ENCODE peak calls at places on chromosome 16, in seven cellular contexts. D is IMR-90, B is Peyer's patch, A is heart left ventricle, O is stomach, L is uterus, G is body of pancreas. W is an unnamed sample.

GRCh38 chr16:66964049-66964448 is 3.0 kb downstream of the CES3 start:
- DNase-seq in D (no peak), B (no peak), A (no peak), O (no peak), L (no peak), G (no peak), W (no peak)

GRCh38 chr16:46573008-46573833 is 48.0 kb downstream of the SHCBP1 start:
- DNase-seq in D (peak; percentile 52), B (no peak), A (no peak), O (no peak), L (no peak), G (no peak), W (peak; percentile 15)

GRCh38 chr16:4257646-4258556 is 14.9 kb downstream of the TFAP4 start:
- DNase-seq in D (no peak), B (peak; percentile 71), A (peak; percentile 62), O (no peak), L (peak; percentile 48), G (no peak), W (no peak)

GRCh38 chr16:27029525-27029924 is 37.2 kb upstream of the C16orf82 start:
- DNase-seq in D (no peak), B (no peak), A (no peak), O (no peak), L (no peak), G (no peak), W (no peak)

GRCh38 chr16:69522732-69523404 is 42.9 kb upstream of the NFAT5 start:
- DNase-seq in D (no peak), B (no peak), A (no peak), O (no peak), L (no peak), G (no peak), W (peak; percentile 21)

GRCh38 chr16:66274335-66275110 is 92.0 kb upstream of the CDH5 start:
- DNase-seq in D (peak; percentile 44), B (no peak), A (no peak), O (no peak), L (no peak), G (no peak), W (peak; percentile 5)

GRCh38 chr16:51577621-51578303 is 426.7 kb upstream of the SALL1 start:
- DNase-seq in D (peak; percentile 15), B (no peak), A (no peak), O (no peak), L (no peak), G (no peak), W (no peak)

GRCh38 chr16:88830783-88831182 is 19.1 kb upstream of the APRT start:
- DNase-seq in D (no peak), B (no peak), A (no peak), O (no peak), L (no peak), G (no peak), W (no peak)

GRCh38 chr16:23318639-23319038 is 16.5 kb downstream of the SCNN1B start:
- DNase-seq in D (no peak), B (no peak), A (no peak), O (peak; percentile 61), L (no peak), G (no peak), W (no peak)

GRCh38 chr16:306911-307370 is 24.0 kb downstream of the PDIA2 start:
- DNase-seq in D (no peak), B (no peak), A (no peak), O (no peak), L (no peak), G (no peak), W (no peak)

GRCh38 chr16:83803811-83804210 is 4.0 kb upstream of the HSBP1 start:
- DNase-seq in D (no peak), B (no peak), A (no peak), O (no peak), L (no peak), G (no peak), W (no peak)

GRCh38 chr16:67311607-67312449 is 14.7 kb downstream of the KCTD19 start:
- DNase-seq in D (peak; percentile 100), B (no peak), A (no peak), O (no peak), L (peak; percentile 41), G (no peak), W (no peak)

DNA sequence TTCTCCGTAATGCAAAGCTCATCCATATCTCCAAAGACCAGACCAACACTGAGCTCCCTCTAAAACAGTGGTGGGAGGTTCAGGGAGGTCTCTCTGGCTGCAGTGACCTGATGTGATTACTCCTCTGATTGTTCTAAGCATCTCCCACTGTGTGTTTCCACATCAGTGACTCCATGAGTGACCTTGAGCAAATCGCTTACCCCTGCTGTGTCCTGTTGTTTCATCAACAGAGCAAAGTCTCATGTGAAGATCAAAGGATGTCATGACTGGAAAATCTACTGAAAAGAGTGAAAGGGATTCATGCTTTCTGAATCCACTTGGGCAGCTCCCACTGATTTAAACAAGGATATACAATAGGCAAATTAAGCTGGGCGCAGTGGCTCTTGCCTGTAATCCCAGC is 352.9 kb downstream of the TMEM114 start:
- DNase-seq in D (no peak), B (no peak), A (no peak), O (no peak), L (no peak), G (no peak), W (no peak)
- TF ChIP-seq POLR2A in D (no peak), B (no peak), A (no peak), O (no peak), L (no peak), G (no peak), W (no peak)

GRCh38 chr16:85615014-85615851 is 2.1 kb downstream of the GSE1 start:
- DNase-seq in D (no peak), B (peak; percentile 96), A (peak; percentile 66), O (peak; percentile 91), L (no peak), G (peak; percentile 96), W (peak; percentile 73)

GRCh38 chr16:85615852-85616607 is 2.9 kb downstream of the GSE1 start:
- DNase-seq in D (peak; percentile 81), B (peak; percentile 78), A (peak; percentile 76), O (peak; percentile 79), L (peak; percentile 68), G (peak; percentile 75), W (peak; percentile 90)

GRCh38 chr16:85617948-85618347 is 4.8 kb downstream of the GSE1 start:
- DNase-seq in D (no peak), B (no peak), A (no peak), O (peak; percentile 76), L (no peak), G (peak; percentile 65), W (no peak)

GRCh38 chr16:85618509-85618908 is 5.4 kb downstream of the GSE1 start:
- DNase-seq in D (no peak), B (no peak), A (no peak), O (no peak), L (no peak), G (no peak), W (no peak)

DNA sequence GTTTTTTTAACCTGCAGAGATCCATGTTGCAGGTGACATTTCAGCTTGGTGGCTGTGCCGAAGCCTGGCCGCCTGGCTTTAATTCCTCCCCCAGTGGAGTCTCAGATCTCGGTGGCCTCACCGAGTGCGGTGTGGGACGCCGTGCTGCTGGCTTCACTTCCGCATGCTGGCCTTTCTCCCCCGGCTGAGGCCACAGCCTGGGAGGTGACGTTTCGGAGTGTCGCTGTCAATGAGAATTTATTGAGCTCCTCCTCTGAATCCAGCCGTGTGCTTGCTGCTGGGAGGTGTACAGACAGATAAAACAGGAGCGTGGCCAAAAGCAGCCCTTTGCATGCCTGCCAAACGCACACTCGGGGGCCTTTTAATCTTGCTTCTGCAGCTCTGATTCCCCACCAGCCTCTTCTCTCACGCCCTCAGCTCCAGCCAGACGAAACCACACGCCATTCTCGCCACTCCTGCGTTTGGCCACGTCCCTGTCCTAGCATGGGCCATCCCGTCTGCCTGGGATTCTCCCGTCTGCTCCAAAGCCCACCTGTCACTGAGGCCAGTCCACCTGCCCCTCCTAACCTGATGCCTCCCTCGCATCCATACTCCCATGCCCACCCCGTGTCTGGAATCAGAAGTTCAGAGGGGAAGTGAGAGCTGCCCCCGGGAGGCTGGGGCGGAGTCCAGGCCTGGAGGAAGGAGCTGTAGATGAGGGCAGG is 3.6 kb downstream of the GSE1 start:
- DNase-seq in D (no peak), B (peak; percentile 65), A (peak; percentile 58), O (peak; percentile 68), L (peak; percentile 46), G (peak; percentile 70), W (peak; percentile 93)
- TF ChIP-seq POLR2A in D (no peak), B (no peak), A (no peak), O (no peak), L (no peak), G (peak; percentile 53), W (peak; percentile 64)

GRCh38 chr16:30350134-30350871 is 4.8 kb downstream of the CD2BP2 start:
- DNase-seq in D (no peak), B (peak; percentile 15), A (no peak), O (no peak), L (no peak), G (no peak), W (no peak)

GRCh38 chr16:30353438-30354129 is 1.5 kb downstream of the CD2BP2 start:
- DNase-seq in D (no peak), B (peak; percentile 48), A (no peak), O (no peak), L (no peak), G (no peak), W (no peak)

GRCh38 chr16:30351001-30351441 is 4.1 kb downstream of the CD2BP2 start:
- DNase-seq in D (no peak), B (peak; percentile 48), A (no peak), O (no peak), L (no peak), G (no peak), W (no peak)

GRCh38 chr16:30352488-30353401 is 2.4 kb downstream of the CD2BP2 start:
- DNase-seq in D (no peak), B (peak; percentile 33), A (no peak), O (no peak), L (no peak), G (no peak), W (no peak)

GRCh38 chr16:30351586-30352419 is 3.3 kb downstream of the CD2BP2 start:
- DNase-seq in D (peak; percentile 90), B (peak; percentile 50), A (peak; percentile 77), O (peak; percentile 92), L (peak; percentile 87), G (peak; percentile 96), W (no peak)
- TF ChIP-seq POLR2A in D (peak; percentile 26), B (no peak), A (no peak), O (no peak), L (no peak), G (no peak), W (no peak)

DNA sequence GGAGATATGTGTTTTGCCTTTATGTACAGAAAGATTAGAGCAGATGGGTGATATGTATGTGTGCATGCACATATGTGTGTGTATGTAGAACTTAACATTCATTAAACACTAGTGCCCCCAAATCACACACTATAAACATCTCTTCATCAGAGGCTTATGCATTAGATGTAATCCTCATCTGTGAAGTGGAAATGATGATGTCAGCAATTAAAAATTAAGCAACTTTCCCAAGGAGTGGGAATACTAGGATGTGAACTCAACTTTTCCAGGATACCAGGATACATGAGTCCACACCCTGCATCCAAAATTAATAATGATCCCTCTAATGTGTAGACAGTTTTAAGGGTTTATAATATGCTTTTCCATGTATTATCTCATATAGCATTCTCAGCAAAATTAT is 127.7 kb upstream of the ADAMTS18 start:
- DNase-seq in D (no peak), B (no peak), A (no peak), O (no peak), L (no peak), G (no peak), W (no peak)
- TF ChIP-seq POLR2A in D (no peak), B (no peak), A (no peak), O (no peak), L (no peak), G (no peak), W (no peak)

W was measured in erythroblast.